ENCODE peak calls at places on chromosome 17, in nine cellular contexts. K is mammary epithelial cell, S is activated T-cell treated with anti-CD3 and anti-CD28 coated beads for 24 hours, V is left ventricle myocardium superior, E is A172, Z is tibial artery, O is HAP-1, W is germinal center, C is RWPE1. M is an unnamed sample.

GRCh38 chr17:36149296-36149820 is 27.1 kb downstream of the TBC1D3B start:
- DNase-seq in V (peak), K (peak), C (no peak), Z (peak), O (no peak), E (peak), W (no peak), S (no peak), M (no peak)

GRCh38 chr17:74212262-74212912 is 984 bp upstream of the TTYH2 start:
- DNase-seq in W (no peak), C (peak), V (peak), E (no peak), K (no peak), O (peak), Z (no peak), S (no peak), M (no peak)

GRCh38 chr17:39928868-39929651 is 1.5 kb downstream of the LRRC3C start:
- DNase-seq in V (no peak), E (peak), Z (no peak), S (no peak), W (no peak), K (peak), C (peak), O (no peak), M (peak)

GRCh38 chr17:17119106-17119505 is 76.8 kb downstream of the MPRIP start:
- DNase-seq in C (no peak), W (no peak), Z (no peak), V (peak), E (no peak), K (no peak), S (no peak), O (no peak), M (no peak)

GRCh38 chr17:14775761-14776492 is 475.0 kb downstream of the HS3ST3B1 start:
- DNase-seq in C (no peak), K (peak), S (no peak), Z (no peak), V (no peak), E (peak), W (no peak), O (no peak), M (no peak)

GRCh38 chr17:31508310-31509094 is 117.0 kb downstream of the RAB11FIP4 start:
- DNase-seq in Z (no peak), K (no peak), C (no peak), W (peak), S (peak), O (no peak), V (no peak), E (no peak), M (no peak)

GRCh38 chr17:81513669-81514484 is 1.3 kb upstream of the ACTG1 start:
- DNase-seq in S (no peak), K (peak), O (peak), Z (peak), E (peak), C (peak), V (peak), W (peak), M (peak)

GRCh38 chr17:75130059-75130631 is 1.4 kb downstream of the NT5C start:
- DNase-seq in C (no peak), S (no peak), V (peak), Z (no peak), E (no peak), K (no peak), W (no peak), O (no peak), M (no peak)

GRCh38 chr17:40564883-40565744 is at the start of gene CCR7:
- DNase-seq in O (no peak), Z (peak), E (no peak), W (no peak), S (peak), V (no peak), C (no peak), K (no peak), M (no peak)

GRCh38 chr17:16987830-16988601 is 16.1 kb upstream of the TNFRSF13B start:
- DNase-seq in K (peak), C (peak), Z (peak), W (peak), E (peak), O (no peak), S (peak), V (peak), M (peak)

GRCh38 chr17:38363016-38363415 is 11.4 kb downstream of the SOCS7 start:
- DNase-seq in C (no peak), S (no peak), O (no peak), E (no peak), K (no peak), W (no peak), Z (no peak), V (no peak), M (no peak)

GRCh38 chr17:68089881-68090280 is 54.3 kb downstream of the KPNA2 start:
- DNase-seq in E (peak), S (no peak), K (peak), W (no peak), Z (no peak), O (no peak), V (no peak), C (no peak), M (peak)

GRCh38 chr17:28982191-28982793 is 23.5 kb downstream of the SEZ6 start:
- DNase-seq in Z (no peak), O (no peak), C (no peak), W (peak), S (peak), V (no peak), K (no peak), E (peak), M (no peak)

GRCh38 chr17:49588726-49589555 is 13.3 kb downstream of the NXPH3 start:
- DNase-seq in W (no peak), E (peak), O (no peak), Z (peak), K (no peak), C (no peak), S (no peak), V (no peak), M (no peak)

GRCh38 chr17:50181601-50182345 is 16.0 kb downstream of the SGCA start:
- DNase-seq in K (peak), S (no peak), W (no peak), E (no peak), O (no peak), Z (no peak), C (no peak), V (peak), M (no peak)

GRCh38 chr17:15448580-15448956 is 18.9 kb downstream of the CDRT4 start:
- DNase-seq in C (no peak), S (no peak), E (no peak), W (no peak), Z (no peak), O (no peak), V (no peak), K (no peak), M (no peak)

GRCh38 chr17:56973520-56973919 is 4.4 kb upstream of the SCPEP1 start:
- DNase-seq in K (peak), E (peak), V (no peak), W (no peak), O (no peak), Z (no peak), C (peak), S (no peak), M (no peak)

GRCh38 chr17:181213-182163 is at the start of gene DOC2B:
- DNase-seq in E (no peak), S (peak), Z (no peak), V (peak), C (peak), W (no peak), O (peak), K (peak), M (peak)

GRCh38 chr17:8481089-8481488 is 45.4 kb downstream of the NDEL1 start:
- DNase-seq in C (no peak), Z (no peak), E (no peak), S (no peak), W (no peak), K (peak), V (no peak), O (no peak), M (no peak)

GRCh38 chr17:65489413-65490170 is 71.9 kb downstream of the AXIN2 start:
- DNase-seq in O (no peak), K (no peak), C (no peak), V (no peak), E (no peak), W (no peak), S (no peak), Z (no peak), M (no peak)

GRCh38 chr17:1485311-1485747 is 7.2 kb downstream of the MYO1C start:
- DNase-seq in V (peak), W (peak), O (peak), K (no peak), E (no peak), S (no peak), C (no peak), Z (no peak), M (no peak)

GRCh38 chr17:75891605-75892555 is 4.9 kb downstream of the TRIM65 start:
- DNase-seq in W (no peak), E (no peak), S (no peak), V (no peak), Z (no peak), K (no peak), C (no peak), O (no peak), M (no peak)

GRCh38 chr17:3770471-3770870 is 30.5 kb downstream of the ITGAE start:
- DNase-seq in Z (no peak), O (no peak), S (no peak), C (no peak), K (no peak), E (no peak), V (no peak), W (peak), M (no peak)

GRCh38 chr17:68378202-68379149 is 78.8 kb downstream of the WIPI1 start:
- DNase-seq in K (peak), V (peak), W (no peak), O (no peak), Z (peak), C (peak), E (peak), S (no peak), M (peak)

GRCh38 chr17:47898246-47898645 is 2.2 kb downstream of the SP2 start:
- DNase-seq in W (no peak), O (no peak), K (no peak), Z (no peak), V (no peak), S (no peak), E (no peak), C (no peak), M (no peak)

GRCh38 chr17:49703557-49704277 is 4.0 kb downstream of the SLC35B1 start:
- DNase-seq in E (peak), O (peak), K (peak), S (no peak), Z (no peak), C (no peak), W (no peak), V (no peak), M (peak)

GRCh38 chr17:17147821-17148220 is 58.3 kb downstream of the PLD6 start:
- DNase-seq in S (no peak), E (no peak), Z (no peak), O (no peak), V (no peak), W (no peak), K (no peak), C (no peak), M (no peak)

GRCh38 chr17:614637-615546 is 99.7 kb downstream of the VPS53 start:
- DNase-seq in Z (no peak), E (peak), V (no peak), S (no peak), W (no peak), C (peak), O (no peak), K (peak), M (peak)

GRCh38 chr17:34578656-34579016 is 746 bp upstream of the TMEM132E start:
- DNase-seq in O (no peak), W (no peak), K (no peak), S (no peak), V (no peak), Z (no peak), E (no peak), C (no peak), M (no peak)

GRCh38 chr17:37079065-37079708 is 130.4 kb downstream of the AATF start:
- DNase-seq in O (no peak), S (no peak), E (no peak), V (no peak), K (no peak), W (no peak), Z (no peak), C (no peak), M (no peak)

GRCh38 chr17:12974319-12974661 is 43.5 kb downstream of the ELAC2 start:
- DNase-seq in O (no peak), S (no peak), W (no peak), Z (peak), V (no peak), C (no peak), E (no peak), K (no peak), M (no peak)

GRCh38 chr17:49821916-49822315 is 26.0 kb downstream of the TAC4 start:
- DNase-seq in O (no peak), C (no peak), S (no peak), K (peak), E (no peak), Z (no peak), W (no peak), V (no peak), M (no peak)

M was measured in renal cortical epithelial cell.